ENCODE peak calls at places on chromosomes 7 and 10, in five cellular contexts. Z, X, U, B and L are unnamed samples.

GRCh38 chr10:5552376-5553321 is 27.9 kb downstream of the CALML3 start:
- DNase-seq in Z (no peak), X (no peak), U (no peak), B (no peak), L (no peak)

GRCh38 chr7:19919156-19920085 is 146.0 kb upstream of the TMEM196 start:
- DNase-seq in Z (no peak), X (no peak), U (no peak), B (no peak), L (no peak)

GRCh38 chr10:97063983-97064837 is 121.5 kb downstream of the SLIT1 start:
- DNase-seq in Z (no peak), X (no peak), U (no peak), B (no peak), L (no peak)

GRCh38 chr10:116721991-116722392 is 20.4 kb downstream of the HSPA12A start:
- DNase-seq in Z (no peak), X (no peak), U (no peak), B (peak), L (no peak)

GRCh38 chr10:46556515-46557318 is at the start of gene GPRIN2:
- DNase-seq in Z (no peak), X (no peak), U (no peak), B (peak), L (no peak)

GRCh38 chr7:100865971-100866720 is 1.0 kb upstream of the TRIP6 start:
- DNase-seq in Z (no peak), X (no peak), U (no peak), B (peak), L (peak)

GRCh38 chr7:93902777-93903423 is 3.5 kb upstream of the GNGT1 start:
- DNase-seq in Z (peak), X (no peak), U (peak), B (peak), L (peak)

GRCh38 chr7:96118449-96119001 is 203.4 kb downstream of the SLC25A13 start:
- DNase-seq in Z (no peak), X (no peak), U (peak), B (no peak), L (no peak)

GRCh38 chr10:73886625-73887024 is 12.3 kb upstream of the CAMK2G start:
- DNase-seq in Z (no peak), X (no peak), U (no peak), B (no peak), L (no peak)

GRCh38 chr7:98420966-98421612 is 20.2 kb upstream of the BAIAP2L1 start:
- DNase-seq in Z (peak), X (peak), U (peak), B (peak), L (peak)

GRCh38 chr10:132536241-132536963 is 1.2 kb upstream of the INPP5A start:
- DNase-seq in Z (no peak), X (no peak), U (no peak), B (peak), L (no peak)

GRCh38 chr7:42183547-42183946 is 53.5 kb downstream of the GLI3 start:
- DNase-seq in Z (no peak), X (no peak), U (no peak), B (no peak), L (no peak)

GRCh38 chr7:93601363-93601762 is 26.8 kb upstream of the CALCR start:
- DNase-seq in Z (no peak), X (no peak), U (peak), B (no peak), L (no peak)

GRCh38 chr10:131135716-131136115 is 175.8 kb downstream of the TCERG1L start:
- DNase-seq in Z (no peak), X (no peak), U (no peak), B (no peak), L (no peak)

GRCh38 chr10:84966708-84967441 is 638.5 kb downstream of the CCSER2 start:
- DNase-seq in Z (no peak), X (no peak), U (no peak), B (peak), L (no peak)

GRCh38 chr7:1316086-1316485 is 83.4 kb downstream of the UNCX start:
- DNase-seq in Z (no peak), X (no peak), U (no peak), B (peak), L (no peak)

GRCh38 chr10:59276133-59276532 is 86.2 kb downstream of the FAM13C start:
- DNase-seq in Z (no peak), X (no peak), U (no peak), B (no peak), L (no peak)

GRCh38 chr7:106022193-106022821 is 59.2 kb downstream of the CDHR3 start:
- DNase-seq in Z (no peak), X (no peak), U (peak), B (no peak), L (no peak)

GRCh38 chr7:111763221-111763791 is 201.0 kb upstream of the IMMP2L start:
- DNase-seq in Z (peak), X (no peak), U (peak), B (peak), L (peak)

DNA sequence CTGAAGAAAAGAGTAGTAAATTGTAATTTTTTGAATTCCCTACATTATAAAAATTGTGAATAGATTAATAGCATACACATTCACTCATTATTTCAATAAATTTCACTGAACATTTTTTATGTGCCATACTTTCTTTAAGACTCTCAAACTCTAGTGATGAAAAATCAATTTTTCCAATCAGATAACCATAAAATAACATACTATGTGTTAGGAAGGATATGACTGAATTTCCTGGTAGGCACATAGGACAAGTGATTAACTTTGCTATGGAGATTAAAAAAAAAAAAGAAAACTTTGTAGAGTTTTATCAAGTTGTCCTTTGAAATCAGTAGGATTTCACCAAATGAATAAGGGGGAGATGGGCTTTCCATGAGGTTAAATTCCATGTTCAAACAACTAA is 1597.3 kb upstream of the LRRTM3 start:
- DNase-seq in Z (no peak), X (no peak), U (no peak), B (no peak), L (no peak)
- TF ChIP-seq JUND in Z (no peak), X (no peak), U (no peak), B (no peak), L (no peak)

DNA sequence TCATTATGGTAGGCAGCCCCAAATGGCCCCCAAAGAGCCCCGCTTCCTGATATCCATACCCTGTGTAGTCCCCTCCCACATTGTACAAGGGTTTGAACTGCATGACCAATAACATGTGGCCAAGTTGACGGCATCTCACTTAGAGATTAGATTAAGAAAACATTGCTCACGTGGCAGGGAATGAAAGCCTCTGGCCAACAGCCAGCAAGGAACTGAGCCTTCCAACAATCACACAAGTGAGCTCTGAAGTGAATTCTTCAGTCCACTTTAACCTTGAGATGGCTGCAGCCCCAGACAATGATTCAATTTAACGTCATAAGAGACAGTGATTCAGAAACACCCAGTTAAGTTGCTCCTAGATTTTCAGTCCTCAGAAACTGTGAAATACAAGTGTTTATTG is 165.9 kb upstream of the PLXNA4 start:
- DNase-seq in Z (no peak), X (no peak), U (no peak), B (no peak), L (no peak)
- TF ChIP-seq JUND in Z (no peak), X (no peak), U (no peak), B (peak), L (no peak)

GRCh38 chr7:23247602-23248335 is 1.2 kb downstream of the GPNMB start:
- DNase-seq in Z (no peak), X (no peak), U (no peak), B (no peak), L (no peak)
- TF ChIP-seq JUND in Z (no peak), X (no peak), U (no peak), B (no peak), L (no peak)

GRCh38 chr10:104043854-104044253 is 41.8 kb downstream of the COL17A1 start:
- DNase-seq in Z (no peak), X (no peak), U (no peak), B (no peak), L (no peak)
- TF ChIP-seq JUND in Z (no peak), X (no peak), U (no peak), B (no peak), L (no peak)

GRCh38 chr7:85095816-85096215 is 91.0 kb downstream of the SEMA3D start:
- DNase-seq in Z (no peak), X (no peak), U (no peak), B (no peak), L (no peak)
- TF ChIP-seq JUND in Z (no peak), X (no peak), U (no peak), B (no peak), L (no peak)

DNA sequence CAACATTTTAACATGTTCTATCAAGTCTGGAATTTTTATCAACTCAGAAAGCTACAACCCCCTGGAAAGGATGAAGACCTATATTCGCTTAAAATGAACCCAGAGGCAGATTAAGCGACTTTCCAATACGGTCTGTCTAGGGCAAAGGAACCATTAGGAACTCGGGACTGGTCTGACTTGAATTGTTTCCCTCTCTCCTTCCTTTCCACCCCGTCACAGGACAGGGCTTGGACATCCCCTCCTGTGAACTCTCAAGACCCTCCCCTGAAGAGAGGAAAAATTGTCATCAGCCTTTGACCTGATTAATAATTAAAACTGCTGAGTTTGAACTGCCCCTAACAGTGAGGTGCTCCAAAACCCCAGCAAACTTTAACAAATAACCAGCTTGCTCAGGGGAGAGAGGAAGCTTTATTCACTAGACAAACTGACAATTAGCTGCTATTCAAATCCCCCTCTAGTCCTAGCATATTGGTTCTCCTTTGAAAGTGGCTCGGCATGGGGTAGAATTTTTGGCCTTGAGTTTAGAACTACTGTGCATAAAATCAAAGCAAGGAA is 22.5 kb upstream of the SLF2 start:
- DNase-seq in Z (no peak), X (no peak), U (no peak), B (no peak), L (no peak)
- TF ChIP-seq JUND in Z (no peak), X (no peak), U (no peak), B (no peak), L (no peak)

GRCh38 chr7:12423995-12424745 is 20.5 kb upstream of the VWDE start:
- DNase-seq in Z (no peak), X (no peak), U (no peak), B (no peak), L (no peak)
- TF ChIP-seq JUND in Z (no peak), X (no peak), U (no peak), B (no peak), L (no peak)

DNA sequence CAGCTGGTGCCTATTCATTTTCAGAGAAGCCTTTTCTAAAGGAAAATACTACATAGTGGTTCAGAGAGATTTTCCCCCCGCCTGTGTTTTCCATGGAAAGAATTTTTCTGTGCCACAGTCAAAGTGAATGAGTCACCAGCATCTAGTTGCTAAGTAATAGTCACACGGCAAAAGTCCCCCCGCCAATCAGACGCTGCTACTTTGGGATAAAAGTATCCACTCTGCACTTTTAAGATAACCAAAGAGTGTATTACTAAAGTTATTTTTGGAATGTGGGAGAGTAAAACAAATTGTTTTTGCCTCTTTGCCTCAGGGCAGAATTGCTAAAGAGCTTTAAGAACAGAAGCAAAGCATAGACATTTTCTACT is 23.5 kb downstream of the ABLIM1 start:
- DNase-seq in Z (peak), X (no peak), U (peak), B (peak), L (peak)
- TF ChIP-seq JUND in Z (no peak), X (no peak), U (no peak), B (peak), L (peak)